ENCODE peak calls at places on chromosomes 5 and 9, in four cellular contexts. E is A549, K is HepG2, B is NB4. S is an unnamed sample.

GRCh38 chr9:113343732-113344231 is 3.7 kb upstream of the WDR31 start:
- DNase-seq in E (no peak), K (peak), B (peak), S (no peak)

GRCh38 chr9:90142580-90142979 is 500.0 kb downstream of the DIRAS2 start:
- DNase-seq in E (peak), K (peak), B (peak), S (peak)

GRCh38 chr5:51380603-51381207 is 2.5 kb upstream of the ISL1 start:
- DNase-seq in E (no peak), K (peak), B (peak), S (peak)

GRCh38 chr9:101578378-101578777 is 16.4 kb downstream of the PPP3R2 start:
- DNase-seq in E (no peak), K (no peak), B (peak), S (no peak)

GRCh38 chr9:95032580-95033298 is 284.8 kb downstream of the FANCC start:
- DNase-seq in E (no peak), K (no peak), B (no peak), S (no peak)

GRCh38 chr5:150309101-150309897 is 6.6 kb upstream of the ARSI start:
- DNase-seq in E (no peak), K (no peak), B (no peak), S (no peak)

GRCh38 chr5:61245936-61246335 is 83.7 kb upstream of the SMIM15 start:
- DNase-seq in E (peak), K (no peak), B (no peak), S (no peak)

GRCh38 chr5:421287-421880 is 21.6 kb upstream of the EXOC3 start:
- DNase-seq in E (no peak), K (no peak), B (peak), S (no peak)

GRCh38 chr5:88143693-88144218 is 124.9 kb downstream of the TMEM161B start:
- DNase-seq in E (no peak), K (no peak), B (no peak), S (no peak)

GRCh38 chr5:181187500-181188213 is 17.3 kb downstream of the TRIM7 start:
- DNase-seq in E (peak), K (peak), B (peak), S (peak)

GRCh38 chr5:124980174-124980941 is 233.9 kb upstream of the ZNF608 start:
- DNase-seq in E (no peak), K (no peak), B (no peak), S (no peak)

GRCh38 chr9:109903515-109904138 is 123.6 kb downstream of the PALM2AKAP2 start:
- DNase-seq in E (peak), K (peak), B (peak), S (peak)

GRCh38 chr5:55231029-55231475 is 2.4 kb downstream of the CCNO start:
- DNase-seq in E (no peak), K (no peak), B (no peak), S (no peak)

GRCh38 chr5:96487859-96488258 is 54.8 kb upstream of the PCSK1 start:
- DNase-seq in E (no peak), K (no peak), B (no peak), S (no peak)

GRCh38 chr9:86721843-86722705 is 225.2 kb downstream of the GAS1 start:
- DNase-seq in E (no peak), K (no peak), B (no peak), S (no peak)

GRCh38 chr5:180832638-180833068 is 28.4 kb downstream of the ZFP62 start:
- DNase-seq in E (no peak), K (no peak), B (no peak), S (no peak)

GRCh38 chr5:72009280-72009679 is 98.0 kb upstream of the MAP1B start:
- DNase-seq in E (no peak), K (no peak), B (no peak), S (no peak)

GRCh38 chr9:98523231-98523901 is 185.4 kb downstream of the GABBR2 start:
- DNase-seq in E (peak), K (no peak), B (no peak), S (peak)

GRCh38 chr5:95959964-95960801 is 1.5 kb downstream of the ELL2 start:
- DNase-seq in E (peak), K (no peak), B (peak), S (peak)

GRCh38 chr5:180982008-180982741 is 6.5 kb upstream of the BTNL3 start:
- DNase-seq in E (no peak), K (no peak), B (no peak), S (peak)

GRCh38 chr5:32542216-32543059 is 42.9 kb upstream of the SUB1 start:
- DNase-seq in E (no peak), K (no peak), B (peak), S (no peak)

GRCh38 chr5:96968614-96969013 is 32.7 kb downstream of the LNPEP start:
- DNase-seq in E (no peak), K (no peak), B (no peak), S (peak)

GRCh38 chr9:129459550-129460322 is 161.2 kb downstream of the C9orf50 start:
- DNase-seq in E (no peak), K (no peak), B (no peak), S (no peak)

GRCh38 chr5:177431317-177432142 is 5.1 kb downstream of the GRK6 start:
- DNase-seq in E (no peak), K (no peak), B (peak), S (no peak)

GRCh38 chr9:92359380-92360007 is 33.7 kb downstream of the CENPP start:
- DNase-seq in E (no peak), K (no peak), B (peak), S (no peak)

GRCh38 chr5:6475626-6476312 is 27.1 kb downstream of the UBE2QL1 start:
- DNase-seq in E (no peak), K (no peak), B (peak), S (no peak)

GRCh38 chr9:78806492-78807160 is 509.7 kb downstream of the PSAT1 start:
- DNase-seq in E (no peak), K (no peak), B (no peak), S (no peak)

GRCh38 chr5:148687427-148687826 is 33.1 kb upstream of the HTR4 start:
- DNase-seq in E (peak), K (peak), B (peak), S (peak)

GRCh38 chr5:110159202-110159601 is 469.5 kb downstream of the MAN2A1 start:
- DNase-seq in E (no peak), K (no peak), B (no peak), S (no peak)

GRCh38 chr9:97502222-97502983 is 937 bp downstream of the TMOD1 start:
- DNase-seq in E (no peak), K (no peak), B (no peak), S (no peak)

GRCh38 chr5:78569441-78569840 is 79.1 kb downstream of the LHFPL2 start:
- DNase-seq in E (no peak), K (no peak), B (no peak), S (peak)

GRCh38 chr9:134945509-134946275 is 28.0 kb upstream of the FCN1 start:
- DNase-seq in E (no peak), K (no peak), B (no peak), S (no peak)

GRCh38 chr5:113325054-113325453 is 109.7 kb downstream of the TSSK1B start:
- DNase-seq in E (no peak), K (no peak), B (no peak), S (peak)

GRCh38 chr5:113329981-113330380 is 104.8 kb downstream of the TSSK1B start:
- DNase-seq in E (no peak), K (no peak), B (no peak), S (no peak)

GRCh38 chr5:113331201-113331551 is 103.6 kb downstream of the TSSK1B start:
- DNase-seq in E (no peak), K (no peak), B (no peak), S (no peak)

DNA sequence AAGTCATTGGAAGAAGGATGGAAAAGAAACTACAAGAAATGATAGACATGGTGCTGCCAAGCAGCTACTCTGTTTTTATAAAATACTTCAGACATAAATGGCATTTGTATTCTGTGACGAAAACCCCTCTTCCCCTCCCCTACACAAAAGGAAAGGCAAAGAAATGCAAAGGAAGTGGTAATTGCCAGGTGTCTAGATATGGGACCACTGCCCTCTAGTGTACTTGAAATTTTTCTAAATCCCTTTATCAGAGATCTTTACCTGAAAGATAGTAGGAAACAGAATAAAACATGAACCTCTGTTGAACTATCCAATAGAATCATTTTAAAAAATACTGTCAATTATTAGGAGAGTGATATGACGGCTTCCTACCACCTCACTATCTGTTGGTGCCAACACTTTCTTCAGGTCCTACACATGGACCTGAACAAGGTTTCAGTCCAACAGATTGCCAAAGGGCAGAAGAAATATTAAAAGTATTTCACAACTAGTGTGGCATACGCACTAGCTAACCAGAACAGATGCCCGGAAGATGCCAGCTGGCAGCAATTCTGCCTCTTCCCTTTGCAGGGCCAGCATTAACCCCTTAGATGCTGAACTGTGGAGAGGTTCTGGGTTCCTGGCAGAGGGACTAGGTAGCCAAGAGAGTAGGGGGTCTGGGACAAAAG is 104.1 kb downstream of the TSSK1B start:
- DNase-seq in E (peak), K (peak), B (peak), S (peak)
- TF ChIP-seq MYC in E (no peak), K (no peak), B (no peak), S (no peak)

GRCh38 chr5:42547894-42548293 is 124.7 kb downstream of the GHR start:
- DNase-seq in E (no peak), K (no peak), B (no peak), S (no peak)

GRCh38 chr5:42545038-42545437 is 121.8 kb downstream of the GHR start:
- DNase-seq in E (no peak), K (no peak), B (no peak), S (no peak)

GRCh38 chr5:42543774-42544173 is 120.5 kb downstream of the GHR start:
- DNase-seq in E (no peak), K (no peak), B (no peak), S (no peak)

GRCh38 chr5:42542106-42542505 is 118.9 kb downstream of the GHR start:
- DNase-seq in E (no peak), K (no peak), B (no peak), S (no peak)

GRCh38 chr5:42547146-42547545 is 123.9 kb downstream of the GHR start:
- DNase-seq in E (peak), K (no peak), B (no peak), S (peak)
- TF ChIP-seq MYC in E (no peak), K (no peak), B (no peak), S (no peak)

DNA sequence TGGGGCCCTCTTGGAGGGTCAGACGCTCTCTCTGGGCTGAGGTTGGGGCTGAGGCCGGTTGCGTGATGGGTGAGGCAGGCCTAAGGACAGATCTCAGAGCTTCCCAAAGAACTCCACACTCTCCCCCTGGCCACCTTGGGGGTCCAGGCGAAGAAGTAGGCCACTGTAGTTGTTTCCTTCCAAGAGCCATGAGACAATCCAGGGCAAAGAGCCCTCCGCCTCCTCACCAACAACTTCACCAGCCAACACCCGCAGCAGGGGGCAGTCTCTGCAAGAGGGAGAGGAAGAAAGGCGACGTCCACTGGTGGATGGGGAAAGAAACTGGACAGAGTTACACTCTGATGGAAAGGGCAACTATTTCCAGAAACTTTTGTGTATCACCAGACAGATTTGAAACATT is 10.7 kb downstream of the SLC35A4 start:
- DNase-seq in E (peak), K (peak), B (peak), S (peak)
- TF ChIP-seq MYC in E (no peak), K (no peak), B (no peak), S (no peak)

DNA sequence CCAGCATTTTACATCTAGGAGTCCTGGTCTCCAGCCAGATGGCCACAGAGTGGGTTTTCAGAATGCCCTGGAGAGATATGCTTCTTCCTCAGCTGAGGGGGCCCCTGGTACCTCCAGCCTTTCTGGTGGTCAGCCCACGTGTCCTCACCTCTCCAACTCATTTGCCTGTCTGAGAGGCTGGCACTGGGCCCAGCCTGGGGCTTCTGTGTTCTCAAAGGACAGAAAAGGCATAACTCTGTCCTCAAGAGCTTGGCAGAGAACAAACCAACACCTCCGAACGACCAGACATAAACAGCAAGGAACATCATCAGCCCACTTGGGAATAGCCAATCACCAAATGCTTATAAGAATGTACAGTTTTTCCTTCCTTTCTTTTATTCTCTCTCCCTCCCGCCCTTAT is 17.1 kb downstream of the ENG start:
- DNase-seq in E (no peak), K (no peak), B (no peak), S (no peak)
- TF ChIP-seq MYC in E (no peak), K (no peak), B (no peak), S (no peak)

GRCh38 chr9:121825481-121825830 is 174.0 kb downstream of the DAB2IP start:
- DNase-seq in E (no peak), K (no peak), B (no peak), S (no peak)
- TF ChIP-seq MYC in E (no peak), K (no peak), B (no peak), S (no peak)

GRCh38 chr9:69303331-69303730 is 21.7 kb upstream of the ENTREP1 start:
- DNase-seq in E (no peak), K (no peak), B (no peak), S (no peak)

GRCh38 chr9:69313175-69313574 is 11.8 kb upstream of the ENTREP1 start:
- DNase-seq in E (no peak), K (no peak), B (no peak), S (no peak)

GRCh38 chr9:69308217-69308931 is 16.6 kb upstream of the ENTREP1 start:
- DNase-seq in E (no peak), K (no peak), B (no peak), S (no peak)

GRCh38 chr9:69307446-69308216 is 17.4 kb upstream of the ENTREP1 start:
- DNase-seq in E (no peak), K (no peak), B (no peak), S (peak)
- TF ChIP-seq MYC in E (no peak), K (no peak), B (no peak), S (no peak)

GRCh38 chr9:69222953-69223352 is 48.9 kb downstream of the TJP2 start:
- DNase-seq in E (no peak), K (no peak), B (no peak), S (no peak)
- TF ChIP-seq MYC in E (no peak), K (no peak), B (no peak), S (no peak)

DNA sequence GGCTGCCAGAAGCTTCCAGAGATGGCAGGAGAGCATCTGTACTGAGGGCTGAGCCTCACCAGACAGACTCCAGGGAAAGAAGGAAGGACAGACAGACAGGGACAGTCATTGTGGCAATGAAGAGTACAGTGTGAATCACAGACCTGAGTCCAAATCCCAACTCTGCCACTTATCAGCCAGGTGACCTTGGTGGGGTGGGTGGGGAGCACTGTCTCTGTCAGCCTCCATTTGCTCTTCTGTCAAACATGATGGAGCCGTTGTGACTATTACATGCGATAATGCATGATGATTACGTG is 85.9 kb upstream of the FSTL4 start:
- DNase-seq in E (no peak), K (no peak), B (no peak), S (no peak)
- TF ChIP-seq MYC in E (no peak), K (no peak), B (no peak), S (no peak)